ENCODE peak calls at places on chromosomes 16 and 17, in four cellular contexts. J is stimulated activated CD4-positive, alpha-beta T cell treated with anti-CD3 and anti-CD28 coated beads, Interleukin-2, amount 100 ng/mL, for 24 hours; A is GM23248; I is activated CD8-positive, alpha-beta memory T cell treated with anti-CD3 and anti-CD28 coated beads for 1 hour. L is an unnamed sample.

GRCh38 chr16:30409125-30410060 is 2.0 kb downstream of the ZNF771 start:
- DNase-seq in J (peak), A (peak), I (peak), L (no peak)

GRCh38 chr17:33292184-33292980 is 713 bp downstream of the ASIC2 start:
- DNase-seq in J (peak), A (peak), I (no peak), L (no peak)

GRCh38 chr16:2686912-2687507 is 4.7 kb downstream of the KCTD5 start:
- DNase-seq in J (peak), A (no peak), I (no peak), L (no peak)

GRCh38 chr17:4920351-4921048 is 11.6 kb upstream of the GP1BA start:
- DNase-seq in J (no peak), A (peak), I (no peak), L (no peak)

GRCh38 chr17:41645371-41646063 is 21.1 kb upstream of the KRT17 start:
- DNase-seq in J (no peak), A (peak), I (no peak), L (no peak)

GRCh38 chr16:86277236-86277635 is 233.1 kb upstream of the FOXF1 start:
- DNase-seq in J (no peak), A (no peak), I (no peak), L (no peak)

GRCh38 chr17:2282297-2282873 is 21.2 kb downstream of the SMG6 start:
- DNase-seq in J (no peak), A (peak), I (no peak), L (no peak)

GRCh38 chr16:68715471-68715870 is 21.6 kb upstream of the CDH1 start:
- DNase-seq in J (no peak), A (no peak), I (no peak), L (no peak)

GRCh38 chr17:37294888-37295287 is 80.9 kb upstream of the C17orf78 start:
- DNase-seq in J (no peak), A (no peak), I (no peak), L (no peak)

GRCh38 chr16:81505011-81505660 is 60.5 kb downstream of the CMIP start:
- DNase-seq in J (no peak), A (no peak), I (no peak), L (no peak)

GRCh38 chr16:17379121-17379571 is 91.6 kb downstream of the XYLT1 start:
- DNase-seq in J (no peak), A (peak), I (no peak), L (no peak)

GRCh38 chr17:2054262-2054739 is 602 bp upstream of the HIC1 start:
- DNase-seq in J (peak), A (peak), I (no peak), L (no peak)

GRCh38 chr17:67575325-67575724 is 142.4 kb upstream of the NOL11 start:
- DNase-seq in J (no peak), A (no peak), I (no peak), L (no peak)

GRCh38 chr16:68444058-68444657 is 4.2 kb downstream of the SMPD3 start:
- DNase-seq in J (no peak), A (peak), I (no peak), L (no peak)

GRCh38 chr17:72832306-72832705 is 260.2 kb downstream of the SLC39A11 start:
- DNase-seq in J (no peak), A (no peak), I (no peak), L (no peak)

GRCh38 chr17:67276075-67276474 is 31.1 kb upstream of the HELZ start:
- DNase-seq in J (no peak), A (no peak), I (no peak), L (no peak)

GRCh38 chr17:80252871-80253270 is 7.8 kb upstream of the RNF213 start:
- DNase-seq in J (peak), A (peak), I (peak), L (no peak)

GRCh38 chr16:2769675-2770056 is 7.4 kb downstream of the ELOB start:
- DNase-seq in J (no peak), A (peak), I (no peak), L (no peak)

GRCh38 chr16:65285128-65286120 is 163.6 kb upstream of the CDH11 start:
- DNase-seq in J (no peak), A (no peak), I (no peak), L (no peak)

GRCh38 chr16:30651124-30652004 is 604 bp downstream of the PRR14 start:
- DNase-seq in J (peak), A (peak), I (peak), L (no peak)

GRCh38 chr17:52207786-52208185 is 49.3 kb upstream of the CA10 start:
- DNase-seq in J (no peak), A (no peak), I (no peak), L (no peak)

GRCh38 chr17:41695954-41696720 is 7.5 kb downstream of the EIF1 start:
- DNase-seq in J (peak), A (peak), I (peak), L (no peak)

GRCh38 chr17:7336240-7337175 is at the start of gene ACAP1:
- DNase-seq in J (peak), A (no peak), I (peak), L (no peak)

GRCh38 chr17:72569193-72569946 is 448.6 kb downstream of the SOX9 start:
- DNase-seq in J (no peak), A (no peak), I (no peak), L (no peak)

GRCh38 chr17:70961341-70961740 is 792.0 kb downstream of the KCNJ2 start:
- DNase-seq in J (no peak), A (peak), I (no peak), L (no peak)

GRCh38 chr17:18963126-18964017 is 11.4 kb downstream of the SLC5A10 start:
- DNase-seq in J (no peak), A (peak), I (no peak), L (no peak)

GRCh38 chr17:64787921-64788271 is 125.8 kb upstream of the SMURF2 start:
- DNase-seq in J (no peak), A (no peak), I (no peak), L (no peak)

GRCh38 chr17:27824745-27825144 is 24.4 kb upstream of the NOS2 start:
- DNase-seq in J (no peak), A (no peak), I (no peak), L (no peak)

GRCh38 chr17:75996665-75997590 is 3.7 kb upstream of the CDK3 start:
- DNase-seq in J (peak), A (peak), I (no peak), L (no peak)

GRCh38 chr17:14739656-14740431 is 439.0 kb downstream of the HS3ST3B1 start:
- DNase-seq in J (no peak), A (no peak), I (no peak), L (no peak)

GRCh38 chr16:69315486-69316311 is 4.5 kb downstream of the VPS4A start:
- DNase-seq in J (no peak), A (no peak), I (no peak), L (no peak)